ENCODE peak calls at places on chromosome 18, in nine cellular contexts. W, S, C, T, X, Y, P, J and M are unnamed samples.

GRCh38 chr18:61766266-61766884 is 126.4 kb downstream of the RNF152 start:
- DNase-seq in W (no peak), T (no peak), X (no peak), J (no peak), S (no peak), P (no peak), C (no peak), Y (no peak), M (no peak)

GRCh38 chr18:62723666-62724281 is 8.4 kb downstream of the PHLPP1 start:
- DNase-seq in P (no peak), J (no peak), S (no peak), T (peak), W (no peak), Y (peak), X (no peak), C (no peak), M (no peak)

GRCh38 chr18:9905401-9905922 is 8.4 kb upstream of the VAPA start:
- DNase-seq in Y (peak), X (peak), S (peak), C (no peak), P (no peak), T (peak), J (no peak), W (no peak), M (no peak)

GRCh38 chr18:77207540-77207939 is 42.1 kb upstream of the GALR1 start:
- DNase-seq in T (peak), S (peak), J (peak), W (no peak), Y (peak), X (peak), P (peak), C (peak), M (no peak)

GRCh38 chr18:44238449-44238848 is 442.2 kb upstream of the SETBP1 start:
- DNase-seq in C (no peak), X (no peak), S (peak), J (no peak), T (no peak), Y (peak), P (no peak), W (no peak), M (no peak)

GRCh38 chr18:22088029-22088428 is 81.4 kb upstream of the GATA6 start:
- DNase-seq in Y (no peak), W (no peak), C (peak), X (no peak), J (no peak), P (no peak), T (no peak), S (no peak), M (no peak)

GRCh38 chr18:34773378-34773777 is 63.3 kb downstream of the DTNA start:
- DNase-seq in X (no peak), J (no peak), W (no peak), P (no peak), C (no peak), Y (no peak), S (no peak), T (no peak), M (no peak)

GRCh38 chr18:46279673-46280072 is 175.5 kb downstream of the HAUS1 start:
- DNase-seq in P (no peak), C (no peak), J (no peak), Y (no peak), X (no peak), W (no peak), T (no peak), S (no peak), M (no peak)

GRCh38 chr18:22977847-22978701 is 44.9 kb downstream of the RBBP8 start:
- DNase-seq in X (no peak), J (no peak), T (peak), C (no peak), S (peak), Y (peak), P (no peak), W (no peak), M (no peak)

GRCh38 chr18:44246001-44246400 is 434.7 kb upstream of the SETBP1 start:
- DNase-seq in W (no peak), Y (peak), S (peak), J (no peak), T (no peak), X (no peak), P (no peak), C (no peak), M (no peak)

GRCh38 chr18:52822160-52822559 is 482.2 kb downstream of the DCC start:
- DNase-seq in C (no peak), P (no peak), X (no peak), W (no peak), Y (no peak), S (no peak), J (no peak), T (no peak), M (no peak)

GRCh38 chr18:11251891-11252270 is 102.5 kb upstream of the PIEZO2 start:
- DNase-seq in J (no peak), C (no peak), W (no peak), X (no peak), T (peak), Y (peak), S (peak), P (no peak), M (no peak)

GRCh38 chr18:62610509-62611394 is 87.9 kb downstream of the ZCCHC2 start:
- DNase-seq in W (no peak), Y (no peak), J (no peak), P (no peak), T (peak), X (peak), C (no peak), S (no peak), M (peak)

DNA sequence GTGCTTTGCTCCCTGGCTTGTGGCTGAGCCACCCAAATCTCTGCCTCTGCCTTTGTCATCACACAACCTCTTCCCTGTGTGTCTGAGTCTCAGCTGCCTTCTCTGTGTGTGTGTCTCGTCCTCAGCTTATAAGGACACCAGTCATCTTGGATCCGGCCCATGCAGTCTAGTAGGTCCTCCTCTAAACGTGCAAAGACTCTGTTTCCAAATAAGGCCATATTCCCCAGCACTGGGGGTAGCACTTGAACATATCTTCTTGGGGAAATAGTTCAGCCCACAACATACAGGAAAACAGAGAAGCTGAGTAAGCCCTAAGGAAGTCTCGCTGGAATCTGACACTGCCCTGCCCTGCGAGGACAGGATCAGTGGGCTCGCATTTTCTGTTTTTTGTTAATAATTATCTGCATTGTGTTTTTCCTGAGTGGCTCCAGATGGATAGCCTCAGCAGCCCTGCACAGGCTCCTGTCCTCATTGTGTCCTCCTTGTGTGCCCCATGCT is 42.1 kb downstream of the MTCL1 start:
- DNase-seq in C (no peak), Y (peak), S (peak), W (no peak), J (no peak), T (peak), P (no peak), X (no peak), M (no peak)
- TF ChIP-seq CTCF in C (no peak), Y (no peak), S (no peak), W (no peak), J (no peak), T (no peak), P (no peak), X (no peak), M (no peak)

DNA sequence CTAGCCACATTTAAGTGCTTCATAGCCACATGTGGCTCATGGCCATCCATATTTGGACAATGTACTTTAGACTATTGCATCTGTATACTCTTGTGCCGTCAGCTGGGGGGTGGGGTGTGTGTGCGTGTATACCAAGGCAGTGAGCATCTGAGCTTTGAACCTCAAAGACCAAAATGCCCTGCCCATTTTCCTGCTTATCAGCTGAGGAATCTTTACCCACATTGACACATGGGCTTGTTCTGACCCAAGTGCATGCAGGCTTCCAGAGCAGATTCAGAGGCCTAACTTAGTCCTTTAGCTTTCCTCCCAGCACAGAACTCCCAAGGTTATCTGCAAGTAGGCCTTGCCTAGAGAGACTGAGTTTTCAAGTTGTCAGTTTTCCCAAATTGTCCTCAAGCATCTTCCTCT is 11.1 kb upstream of the MOCOS start:
- DNase-seq in C (no peak), P (no peak), J (no peak), T (no peak), S (no peak), X (no peak), W (no peak), Y (no peak), M (no peak)
- TF ChIP-seq CTCF in C (no peak), P (no peak), J (no peak), T (no peak), S (no peak), X (no peak), W (no peak), Y (no peak), M (no peak)

GRCh38 chr18:54716586-54716985 is 111.7 kb upstream of the RAB27B start:
- DNase-seq in W (no peak), J (no peak), C (no peak), Y (no peak), S (no peak), T (no peak), P (no peak), X (no peak), M (no peak)

GRCh38 chr18:54718436-54718773 is 109.9 kb upstream of the RAB27B start:
- DNase-seq in C (no peak), W (no peak), S (no peak), T (no peak), Y (no peak), X (no peak), J (no peak), P (no peak), M (no peak)

GRCh38 chr18:54713386-54713785 is 114.9 kb upstream of the RAB27B start:
- DNase-seq in T (no peak), C (no peak), P (no peak), S (no peak), Y (no peak), X (no peak), W (no peak), J (no peak), M (no peak)

GRCh38 chr18:54720590-54720989 is 107.7 kb upstream of the RAB27B start:
- DNase-seq in P (no peak), W (no peak), X (no peak), S (peak), T (no peak), C (no peak), Y (peak), J (no peak), M (no peak)

GRCh38 chr18:54717673-54718435 is 110.4 kb upstream of the RAB27B start:
- DNase-seq in X (peak), S (peak), T (peak), J (peak), P (no peak), Y (peak), W (peak), C (no peak), M (peak)
- TF ChIP-seq CTCF in X (no peak), S (no peak), T (no peak), J (no peak), P (no peak), Y (no peak), W (no peak), C (no peak), M (no peak)

GRCh38 chr18:54775686-54776085 is 52.6 kb upstream of the RAB27B start:
- DNase-seq in T (peak), J (no peak), X (peak), W (no peak), S (peak), Y (peak), P (no peak), C (no peak), M (no peak)
- TF ChIP-seq CTCF in T (peak), J (no peak), X (peak), W (no peak), S (peak), Y (peak), P (no peak), C (no peak), M (no peak)

GRCh38 chr18:74551936-74552555 is 17.7 kb downstream of the CNDP1 start:
- DNase-seq in S (peak), P (peak), T (peak), C (peak), Y (peak), J (peak), X (peak), W (peak), M (peak)
- TF ChIP-seq CTCF in S (peak), P (peak), T (peak), C (peak), Y (peak), J (peak), X (peak), W (peak), M (peak)

DNA sequence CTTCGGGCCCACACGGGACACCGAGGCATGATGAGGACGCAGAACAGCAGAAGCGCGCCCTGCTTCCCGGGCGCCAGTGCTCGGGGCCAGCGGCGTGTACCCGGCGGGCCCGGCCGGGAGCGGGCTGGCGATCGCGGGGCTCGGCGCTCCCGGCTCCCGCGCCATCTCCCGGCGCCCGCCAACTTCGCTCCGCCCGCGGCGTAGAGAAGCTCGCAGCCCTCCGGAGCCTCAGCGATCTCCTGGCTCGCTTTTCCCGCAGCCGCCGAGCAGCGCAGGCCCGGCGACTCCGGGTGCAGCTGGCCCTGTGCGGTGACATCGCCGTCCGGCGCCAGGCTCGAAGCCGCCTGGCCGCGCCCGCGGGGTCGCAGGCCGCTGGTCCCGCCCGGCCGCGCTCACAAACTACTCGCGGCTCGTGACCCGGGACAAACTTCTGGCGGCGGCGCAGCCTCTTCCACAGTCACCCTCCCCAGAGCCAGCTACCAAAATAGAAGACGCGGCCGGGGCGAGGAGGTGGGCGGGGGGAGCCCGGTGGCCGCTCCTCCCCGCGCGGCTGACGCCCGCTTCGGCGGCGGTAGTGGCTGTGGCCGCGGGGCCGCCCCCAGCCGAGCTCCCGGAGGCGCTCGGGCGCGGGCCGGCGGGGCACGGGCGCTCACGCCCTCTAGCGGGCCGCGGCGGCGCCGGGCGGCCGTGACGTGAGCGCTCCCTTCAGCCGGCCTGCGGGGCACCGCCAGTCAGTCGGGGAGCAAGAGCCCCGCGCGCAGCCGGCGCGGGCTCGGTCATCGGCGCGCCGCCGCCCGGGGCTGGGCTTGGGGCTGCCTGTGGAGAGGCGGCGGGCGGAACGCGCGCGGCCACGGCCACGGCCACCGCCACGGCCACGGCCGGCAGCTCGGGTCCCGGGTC is at the start of gene PTPRM:
- DNase-seq in S (peak), W (peak), P (peak), T (peak), J (peak), Y (peak), C (peak), X (peak), M (peak)
- TF ChIP-seq CTCF in S (peak), W (peak), P (peak), T (peak), J (no peak), Y (peak), C (no peak), X (no peak), M (no peak)

GRCh38 chr18:5841518-5841917 is 53.8 kb downstream of the TMEM200C start:
- DNase-seq in T (no peak), P (no peak), Y (no peak), W (no peak), S (peak), J (no peak), C (no peak), X (no peak), M (no peak)
- TF ChIP-seq CTCF in T (no peak), P (no peak), Y (no peak), W (no peak), S (peak), J (no peak), C (no peak), X (peak), M (no peak)

GRCh38 chr18:78875998-78876650 is 103.5 kb upstream of the SALL3 start:
- DNase-seq in J (no peak), T (no peak), Y (no peak), W (no peak), X (no peak), C (peak), S (no peak), P (no peak), M (no peak)

GRCh38 chr18:78876868-78877267 is 102.8 kb upstream of the SALL3 start:
- DNase-seq in C (peak), S (no peak), X (no peak), T (no peak), J (no peak), W (no peak), Y (no peak), P (no peak), M (no peak)

GRCh38 chr18:78873916-78874505 is 105.6 kb upstream of the SALL3 start:
- DNase-seq in X (no peak), W (no peak), T (no peak), S (no peak), C (no peak), J (no peak), Y (no peak), P (no peak), M (no peak)

GRCh38 chr18:78878335-78878734 is 101.3 kb upstream of the SALL3 start:
- DNase-seq in P (peak), W (no peak), X (no peak), C (peak), Y (no peak), S (no peak), T (no peak), J (no peak), M (no peak)

GRCh38 chr18:78875268-78875997 is 104.2 kb upstream of the SALL3 start:
- DNase-seq in T (peak), S (peak), Y (no peak), J (no peak), X (peak), P (no peak), C (peak), W (peak), M (peak)
- TF ChIP-seq CTCF in T (peak), S (peak), Y (peak), J (no peak), X (peak), P (peak), C (peak), W (peak), M (peak)

DNA sequence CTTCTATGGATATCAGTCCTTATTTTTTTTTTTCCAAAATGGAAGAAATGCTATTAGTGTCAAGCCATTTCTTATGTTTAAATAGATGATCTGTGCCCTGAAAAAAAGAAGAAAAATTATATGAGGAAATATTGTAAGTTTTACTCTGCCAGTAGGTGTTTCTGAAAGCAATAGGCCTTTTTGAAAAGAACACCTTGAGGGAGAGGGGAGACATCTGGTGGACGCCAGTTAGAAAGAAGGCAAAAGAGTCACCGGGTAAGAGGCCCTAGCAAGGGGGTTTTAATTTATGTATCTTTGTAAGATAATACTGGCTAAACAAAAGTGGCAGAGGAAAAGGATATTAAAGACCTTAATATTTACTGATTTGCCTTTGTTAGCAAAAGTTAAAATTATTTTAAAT is 56.1 kb downstream of the DYNAP start:
- DNase-seq in T (peak), Y (peak), S (peak), W (no peak), C (no peak), J (peak), P (no peak), X (peak), M (peak)
- TF ChIP-seq CTCF in T (peak), Y (peak), S (peak), W (no peak), C (no peak), J (peak), P (peak), X (peak), M (peak)